ENCODE peak calls at places on chromosomes 6 and 20, in seven cellular contexts. Q is astrocyte of the spinal cord, K is dorsolateral prefrontal cortex, S is lower leg skin, G is left ventricle myocardium inferior, U is endothelial cell, Y is GM10248. A is an unnamed sample.

GRCh38 chr6:20757761-20758160 is 223.5 kb downstream of the CDKAL1 start:
- DNase-seq in S (no peak), U (no peak), G (no peak), K (no peak), Y (no peak), Q (peak), A (no peak)

GRCh38 chr6:50724381-50725124 is 11.2 kb downstream of the TFAP2D start:
- DNase-seq in K (no peak), S (no peak), U (no peak), Q (no peak), Y (no peak), G (no peak), A (no peak)

GRCh38 chr20:13029687-13030510 is 21.1 kb downstream of the SPTLC3 start:
- DNase-seq in K (no peak), S (peak), G (no peak), U (no peak), Y (no peak), Q (peak), A (peak)

GRCh38 chr20:10619427-10619826 is 54.4 kb downstream of the JAG1 start:
- DNase-seq in K (no peak), U (no peak), Y (no peak), Q (peak), G (no peak), S (no peak), A (no peak)

GRCh38 chr6:57040011-57040410 is 6.5 kb upstream of the KIAA1586 start:
- DNase-seq in Q (no peak), S (no peak), K (no peak), G (no peak), Y (no peak), U (no peak), A (no peak)

GRCh38 chr6:128740951-128741350 is 142.0 kb upstream of the LAMA2 start:
- DNase-seq in G (no peak), Q (no peak), S (no peak), U (no peak), Y (no peak), K (no peak), A (no peak)

GRCh38 chr6:69097948-69098347 is 462.9 kb downstream of the ADGRB3 start:
- DNase-seq in G (no peak), Y (no peak), S (no peak), Q (no peak), K (no peak), U (no peak), A (no peak)

GRCh38 chr6:22828179-22829062 is 259.1 kb downstream of the HDGFL1 start:
- DNase-seq in U (peak), S (no peak), K (no peak), G (no peak), Q (peak), Y (no peak), A (no peak)

GRCh38 chr20:7031222-7031621 is 263.7 kb downstream of the BMP2 start:
- DNase-seq in Y (no peak), S (no peak), K (no peak), G (no peak), U (peak), Q (peak), A (no peak)

GRCh38 chr20:64079273-64080012 is at the start of gene RGS19:
- DNase-seq in K (no peak), S (peak), Q (peak), G (peak), U (peak), Y (peak), A (peak)

GRCh38 chr6:149182262-149182661 is 135.2 kb upstream of the TAB2 start:
- DNase-seq in S (no peak), U (no peak), K (no peak), Y (no peak), G (no peak), Q (peak), A (no peak)

GRCh38 chr6:105326838-105327745 is 75.8 kb downstream of the PREP start:
- DNase-seq in K (no peak), U (no peak), S (no peak), Y (no peak), Q (peak), G (no peak), A (no peak)

GRCh38 chr20:38799248-38799647 is 6.2 kb upstream of the PPP1R16B start:
- DNase-seq in U (no peak), S (peak), Q (no peak), G (no peak), Y (no peak), K (no peak), A (no peak)

GRCh38 chr6:138647006-138647405 is 126.6 kb upstream of the CCDC28A start:
- DNase-seq in Q (peak), K (no peak), Y (no peak), G (no peak), U (no peak), S (no peak), A (no peak)

GRCh38 chr6:83859410-83860346 is at the start of gene CYB5R4:
- DNase-seq in U (peak), G (peak), Y (peak), Q (peak), K (peak), S (peak), A (peak)

GRCh38 chr6:118511930-118512715 is 36.0 kb upstream of the PLN start:
- DNase-seq in Y (no peak), U (no peak), S (no peak), K (no peak), G (no peak), Q (no peak), A (no peak)

GRCh38 chr6:44179072-44179536 is 20.5 kb downstream of the CAPN11 start:
- DNase-seq in Q (no peak), U (no peak), Y (no peak), G (no peak), K (no peak), S (no peak), A (no peak)

GRCh38 chr20:40676466-40676865 is 12.6 kb downstream of the MAFB start:
- DNase-seq in Q (no peak), Y (no peak), S (peak), K (no peak), U (no peak), G (no peak), A (no peak)

GRCh38 chr6:146944809-146945208 is 259.4 kb upstream of the STXBP5 start:
- DNase-seq in S (no peak), K (no peak), G (no peak), Y (no peak), Q (no peak), U (no peak), A (no peak)

GRCh38 chr6:52135217-52135616 is 47.8 kb upstream of the PKHD1 start:
- DNase-seq in G (no peak), Q (no peak), K (no peak), U (no peak), S (no peak), Y (no peak), A (no peak)

GRCh38 chr20:21114584-21114983 is 8.4 kb upstream of the LINC00237 start:
- DNase-seq in U (no peak), G (no peak), K (no peak), Y (no peak), S (no peak), Q (no peak), A (no peak)

GRCh38 chr6:29926795-29927427 is 15.4 kb upstream of the HLA-A start:
- DNase-seq in G (peak), Y (peak), Q (peak), S (peak), K (peak), U (peak), A (no peak)

GRCh38 chr6:5192135-5192794 is 68.5 kb downstream of the LYRM4 start:
- DNase-seq in Y (no peak), S (no peak), G (no peak), Q (no peak), K (no peak), U (no peak), A (no peak)

GRCh38 chr6:113530769-113531168 is 326.4 kb upstream of the MARCKS start:
- DNase-seq in S (no peak), G (no peak), U (no peak), Q (peak), K (no peak), Y (no peak), A (no peak)

GRCh38 chr6:122778961-122779671 is 400 bp upstream of the FABP7 start:
- DNase-seq in S (no peak), K (peak), G (no peak), Y (no peak), U (peak), Q (peak), A (no peak)

GRCh38 chr6:90643366-90643765 is 56.5 kb upstream of the MAP3K7 start:
- DNase-seq in S (no peak), G (no peak), U (no peak), K (no peak), Q (no peak), Y (no peak), A (no peak)

GRCh38 chr6:167137881-167138280 is 15.0 kb downstream of the CCR6 start:
- DNase-seq in U (no peak), K (no peak), S (no peak), G (no peak), Y (no peak), Q (no peak), A (no peak)

GRCh38 chr6:110357298-110357695 is 852 bp downstream of the METTL24 start:
- DNase-seq in Q (no peak), K (no peak), U (no peak), Y (no peak), G (no peak), S (no peak), A (no peak)

GRCh38 chr20:45427236-45428149 is 11.6 kb downstream of the PIGT start:
- DNase-seq in G (no peak), U (no peak), Q (no peak), Y (no peak), S (no peak), K (no peak), A (no peak)

GRCh38 chr6:170026272-170027110 is 264.4 kb downstream of the DLL1 start:
- DNase-seq in Y (no peak), K (peak), S (peak), G (no peak), U (no peak), Q (no peak), A (no peak)

GRCh38 chr20:40331699-40332098 is 357.3 kb downstream of the MAFB start:
- DNase-seq in S (no peak), Y (no peak), U (no peak), G (no peak), Q (no peak), K (no peak), A (no peak)

GRCh38 chr6:155832596-155832995 is 377.0 kb upstream of the NOX3 start:
- DNase-seq in G (no peak), U (no peak), Q (peak), K (no peak), Y (no peak), S (no peak), A (no peak)

GRCh38 chr20:36447101-36447500 is 94.2 kb upstream of the MYL9 start:
- DNase-seq in Y (no peak), K (no peak), G (no peak), Q (no peak), S (no peak), U (no peak), A (no peak)

GRCh38 chr6:134374486-134374885 is 56.6 kb upstream of the SGK1 start:
- DNase-seq in K (no peak), Y (no peak), U (no peak), Q (peak), S (no peak), G (no peak), A (no peak)

GRCh38 chr6:55437141-55437540 is 109.9 kb downstream of the GFRAL start:
- DNase-seq in U (no peak), Q (no peak), G (no peak), Y (no peak), S (no peak), K (no peak), A (no peak)

GRCh38 chr6:157613011-157613522 is 210.0 kb upstream of the SNX9 start:
- DNase-seq in S (no peak), U (no peak), Q (peak), G (no peak), K (no peak), Y (no peak), A (no peak)

GRCh38 chr20:38601216-38602184 is at the start of gene ARHGAP40:
- DNase-seq in K (no peak), S (no peak), Y (peak), G (no peak), U (peak), Q (no peak), A (no peak)

DNA sequence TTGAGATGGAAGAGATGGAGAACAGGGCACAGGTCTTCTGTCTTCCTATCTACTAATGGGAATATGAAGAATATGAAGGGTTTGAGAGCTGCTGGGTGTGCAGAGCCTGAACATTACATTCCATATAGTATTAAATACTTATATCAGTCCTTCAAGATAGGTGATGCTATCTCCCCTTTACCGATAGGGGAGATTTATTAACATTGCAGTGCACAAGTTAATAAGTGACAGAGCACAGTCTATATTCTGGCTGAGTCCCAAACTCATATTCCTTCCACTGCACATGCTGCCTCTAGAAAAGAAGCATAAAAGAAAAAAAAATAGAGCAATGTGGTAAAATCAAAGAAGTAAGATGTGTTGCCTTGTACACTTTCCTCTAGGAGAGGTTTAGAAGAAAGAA is 18.5 kb upstream of the KIAA0408 start:
- DNase-seq in S (no peak), U (no peak), Q (no peak), Y (no peak), K (no peak), G (no peak), A (no peak)
- TF ChIP-seq CTCF in S (no peak), U (no peak), Q (no peak), Y (no peak), K (no peak), G (no peak), A (no peak)

GRCh38 chr6:165895421-165896165 is 232.6 kb upstream of the PDE10A start:
- DNase-seq in Y (no peak), G (no peak), S (no peak), U (no peak), Q (no peak), K (no peak), A (no peak)
- TF ChIP-seq CTCF in Y (no peak), G (no peak), S (no peak), U (no peak), Q (no peak), K (no peak), A (no peak)

DNA sequence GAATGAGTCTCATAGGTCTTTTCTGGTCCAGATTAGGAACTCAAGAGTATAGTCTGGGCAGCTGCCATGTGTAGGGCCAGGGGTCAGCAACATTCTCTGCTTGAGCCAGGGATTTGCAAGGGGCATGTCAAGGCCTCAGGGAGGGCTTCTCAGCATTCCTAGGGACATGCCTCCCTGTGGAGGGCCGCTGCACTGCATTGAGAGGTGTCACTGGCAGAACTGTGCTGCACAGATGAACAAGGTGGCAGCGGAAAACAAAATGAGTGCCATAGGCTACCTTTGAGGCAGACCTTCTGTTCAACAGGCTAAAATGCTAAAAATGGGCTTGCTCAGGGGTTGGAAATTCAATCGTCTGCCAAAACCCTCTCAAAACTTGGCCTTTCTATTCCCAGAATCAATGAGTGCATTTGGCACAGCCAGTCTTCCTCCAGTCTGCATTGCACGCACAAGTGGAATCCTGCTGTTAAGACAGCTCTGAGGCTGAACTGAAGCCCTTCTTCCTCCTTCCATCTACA is 51.6 kb upstream of the SRPK1 start:
- DNase-seq in Q (no peak), U (peak), G (no peak), K (no peak), Y (no peak), S (peak), A (no peak)
- TF ChIP-seq CTCF in Q (no peak), U (no peak), G (peak), K (no peak), Y (no peak), S (no peak), A (peak)

GRCh38 chr6:159169557-159170332 is 545 bp downstream of the FNDC1 start:
- DNase-seq in G (peak), Q (peak), Y (peak), U (peak), S (no peak), K (no peak), A (no peak)

GRCh38 chr6:159168536-159169192 is 536 bp upstream of the FNDC1 start:
- DNase-seq in U (peak), Q (peak), S (no peak), K (no peak), Y (peak), G (peak), A (no peak)

GRCh38 chr6:159170333-159170672 is 1.1 kb downstream of the FNDC1 start:
- DNase-seq in K (no peak), Y (no peak), G (no peak), Q (peak), U (no peak), S (no peak), A (no peak)

GRCh38 chr6:159170999-159171712 is 2.0 kb downstream of the FNDC1 start:
- DNase-seq in G (peak), Q (peak), U (no peak), S (no peak), K (no peak), Y (no peak), A (no peak)

GRCh38 chr6:159169193-159169555 is at the start of gene FNDC1:
- DNase-seq in Q (no peak), K (no peak), Y (peak), U (peak), S (no peak), G (peak), A (no peak)
- TF ChIP-seq CTCF in Q (peak), K (no peak), Y (peak), U (peak), S (no peak), G (no peak), A (peak)

GRCh38 chr20:3767434-3768341 is at the start of gene ADISSP:
- DNase-seq in Q (peak), K (peak), U (peak), Y (peak), S (peak), G (peak), A (peak)
- TF ChIP-seq CTCF in Q (no peak), K (peak), U (no peak), Y (peak), S (no peak), G (no peak), A (no peak)

GRCh38 chr20:62368629-62369507 is 1.8 kb upstream of the LAMA5 start:
- DNase-seq in Q (peak), G (no peak), Y (no peak), K (no peak), S (no peak), U (peak), A (no peak)
- TF ChIP-seq CTCF in Q (peak), G (peak), Y (peak), K (peak), S (no peak), U (peak), A (peak)

GRCh38 chr6:112502348-112503130 is 155.4 kb downstream of the RFPL4B start:
- DNase-seq in S (no peak), Y (no peak), K (no peak), Q (peak), U (no peak), G (no peak), A (no peak)
- TF ChIP-seq CTCF in S (no peak), Y (no peak), K (peak), Q (peak), U (peak), G (peak), A (peak)

GRCh38 chr6:31898200-31899011 is 908 bp upstream of the EHMT2 start:
- DNase-seq in U (no peak), S (no peak), G (no peak), Q (peak), Y (no peak), K (no peak), A (no peak)
- TF ChIP-seq CTCF in U (no peak), S (no peak), G (no peak), Q (no peak), Y (no peak), K (no peak), A (no peak)